ENCODE peak calls at places on chromosomes 5 and 9, in seven cellular contexts. O is H54, Y is Peyer's patch, P is NB4, M is GM12878, R is upper lobe of left lung, T is IMR-90. C is an unnamed sample.
A peak's percentile ranks its signal among the peaks of the same experiment; 100 is the strongest.

GRCh38 chr9:133961226-133962165 is 30.6 kb downstream of the VAV2 start:
- DNase-seq in O (no peak), Y (peak; percentile 48), P (no peak), M (no peak), R (peak; percentile 46), T (no peak), C (no peak)

GRCh38 chr9:133580971-133581370 is 28.2 kb downstream of the FAM163B start:
- DNase-seq in O (no peak), Y (no peak), P (no peak), M (no peak), R (no peak), T (no peak), C (no peak)

GRCh38 chr9:89036862-89037261 is 45.6 kb downstream of the S1PR3 start:
- DNase-seq in O (no peak), Y (no peak), P (peak; percentile 69), M (no peak), R (no peak), T (no peak), C (no peak)

GRCh38 chr5:147576646-147577535 is 67.0 kb upstream of the DPYSL3 start:
- DNase-seq in O (peak; percentile 21), Y (no peak), P (peak; percentile 21), M (no peak), R (no peak), T (peak; percentile 29), C (peak; percentile 60)

GRCh38 chr5:165996484-165996883 is 2295.0 kb upstream of the WWC1 start:
- DNase-seq in O (no peak), Y (no peak), P (no peak), M (no peak), R (no peak), T (no peak), C (no peak)

GRCh38 chr5:149904293-149904886 is 40.2 kb downstream of the PDE6A start:
- DNase-seq in O (no peak), Y (no peak), P (peak; percentile 69), M (no peak), R (no peak), T (no peak), C (peak; percentile 30)

GRCh38 chr5:38796000-38796738 is 49.6 kb upstream of the OSMR start:
- DNase-seq in O (no peak), Y (no peak), P (no peak), M (no peak), R (no peak), T (peak; percentile 69), C (no peak)

GRCh38 chr9:110688329-110688728 is 19.7 kb downstream of the MUSK start:
- DNase-seq in O (no peak), Y (no peak), P (no peak), M (no peak), R (no peak), T (no peak), C (no peak)

GRCh38 chr5:120062515-120062917 is 401.6 kb upstream of the PRR16 start:
- DNase-seq in O (no peak), Y (no peak), P (no peak), M (no peak), R (no peak), T (peak; percentile 61), C (no peak)

GRCh38 chr5:176810084-176810597 is at the start of gene UNC5A:
- DNase-seq in O (peak; percentile 76), Y (no peak), P (peak; percentile 40), M (no peak), R (peak; percentile 87), T (peak; percentile 17), C (peak; percentile 70)

GRCh38 chr9:74821636-74822035 is 66.1 kb downstream of the TRPM6 start:
- DNase-seq in O (no peak), Y (no peak), P (no peak), M (no peak), R (no peak), T (no peak), C (no peak)

GRCh38 chr5:73774924-73775323 is 148.9 kb downstream of the ARHGEF28 start:
- DNase-seq in O (no peak), Y (no peak), P (no peak), M (no peak), R (no peak), T (no peak), C (no peak)

GRCh38 chr5:163580516-163580915 is 75.1 kb downstream of the MAT2B start:
- DNase-seq in O (no peak), Y (no peak), P (no peak), M (no peak), R (no peak), T (no peak), C (no peak)

GRCh38 chr9:91199739-91200497 is 161.8 kb downstream of the AUH start:
- DNase-seq in O (no peak), Y (no peak), P (peak; percentile 20), M (no peak), R (no peak), T (no peak), C (no peak)

GRCh38 chr5:75053286-75054109 is 1.1 kb upstream of the GCNT4 start:
- DNase-seq in O (no peak), Y (no peak), P (peak; percentile 48), M (no peak), R (peak; percentile 92), T (peak; percentile 73), C (peak; percentile 71)

GRCh38 chr9:36286388-36286787 is 28.1 kb upstream of the GNE start:
- DNase-seq in O (no peak), Y (no peak), P (no peak), M (no peak), R (no peak), T (no peak), C (no peak)

GRCh38 chr5:171673328-171673727 is 112.3 kb upstream of the SMIM23 start:
- DNase-seq in O (no peak), Y (no peak), P (no peak), M (no peak), R (no peak), T (no peak), C (no peak)

GRCh38 chr9:37617837-37618236 is 25.4 kb upstream of the TOMM5 start:
- DNase-seq in O (peak; percentile 19), Y (no peak), P (no peak), M (no peak), R (no peak), T (peak; percentile 54), C (no peak)

GRCh38 chr5:17024686-17025180 is 88.6 kb upstream of the MYO10 start:
- DNase-seq in O (peak; percentile 49), Y (no peak), P (no peak), M (no peak), R (no peak), T (peak; percentile 85), C (no peak)

GRCh38 chr5:168858371-168858770 is 279.2 kb upstream of the PANK3 start:
- DNase-seq in O (no peak), Y (no peak), P (no peak), M (no peak), R (no peak), T (no peak), C (peak; percentile 13)

GRCh38 chr9:125088752-125089151 is 54.6 kb downstream of the SCAI start:
- DNase-seq in O (no peak), Y (no peak), P (no peak), M (no peak), R (no peak), T (no peak), C (no peak)

GRCh38 chr9:806285-807156 is 35.0 kb upstream of the DMRT1 start:
- DNase-seq in O (peak; percentile 31), Y (no peak), P (peak; percentile 75), M (peak; percentile 4), R (no peak), T (peak; percentile 51), C (peak; percentile 13)

GRCh38 chr5:141040093-141040762 is 10.9 kb upstream of the PCDHB1 start:
- DNase-seq in O (peak; percentile 12), Y (no peak), P (no peak), M (no peak), R (peak; percentile 88), T (no peak), C (no peak)

GRCh38 chr9:21996438-21996837 is 1.8 kb downstream of the CDKN2B-AS1 start:
- DNase-seq in O (no peak), Y (no peak), P (no peak), M (no peak), R (no peak), T (no peak), C (peak; percentile 22)

GRCh38 chr9:133972041-133972970 is 19.8 kb downstream of the VAV2 start:
- DNase-seq in O (no peak), Y (no peak), P (no peak), M (no peak), R (peak; percentile 62), T (no peak), C (no peak)

DNA sequence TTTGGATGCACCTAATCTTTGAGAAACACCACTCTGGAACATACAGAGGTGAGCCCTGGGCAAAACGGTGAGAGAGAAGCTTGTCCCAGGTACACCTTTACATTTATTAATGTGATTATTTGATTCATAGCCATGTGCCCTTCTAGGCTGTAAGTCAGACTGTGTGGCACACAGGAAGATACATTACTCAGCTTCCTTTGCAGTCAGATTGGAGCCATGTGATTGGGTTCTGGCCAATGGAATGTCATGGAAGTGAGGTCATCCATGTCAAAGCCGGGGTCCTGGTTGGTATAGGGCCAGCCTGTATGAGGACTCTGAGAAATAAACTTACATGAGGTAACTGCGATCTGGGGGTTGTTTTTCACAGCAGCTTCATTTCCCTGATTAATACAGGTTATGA is 106.8 kb upstream of the CD180 start:
- DNase-seq in O (no peak), Y (no peak), P (no peak), M (no peak), R (no peak), T (peak; percentile 40), C (no peak)
- TF ChIP-seq POLR2A in O (no peak), Y (no peak), P (no peak), M (no peak), R (no peak), T (no peak), C (no peak)

GRCh38 chr9:122370869-122371467 is at the start of gene PTGS1:
- DNase-seq in O (no peak), Y (peak; percentile 62), P (peak; percentile 81), M (no peak), R (peak; percentile 85), T (peak; percentile 38), C (peak; percentile 72)
- TF ChIP-seq POLR2A in O (no peak), Y (no peak), P (no peak), M (no peak), R (no peak), T (no peak), C (peak; percentile 38)

GRCh38 chr5:172983542-172984243 is at the start of gene ATP6V0E1:
- DNase-seq in O (peak; percentile 94), Y (peak; percentile 95), P (peak; percentile 94), M (peak; percentile 66), R (peak; percentile 100), T (peak; percentile 86), C (peak; percentile 95)
- TF ChIP-seq POLR2A in O (peak; percentile 81), Y (peak; percentile 74), P (peak; percentile 91), M (peak; percentile 97), R (peak; percentile 95), T (peak; percentile 61), C (peak; percentile 78)

DNA sequence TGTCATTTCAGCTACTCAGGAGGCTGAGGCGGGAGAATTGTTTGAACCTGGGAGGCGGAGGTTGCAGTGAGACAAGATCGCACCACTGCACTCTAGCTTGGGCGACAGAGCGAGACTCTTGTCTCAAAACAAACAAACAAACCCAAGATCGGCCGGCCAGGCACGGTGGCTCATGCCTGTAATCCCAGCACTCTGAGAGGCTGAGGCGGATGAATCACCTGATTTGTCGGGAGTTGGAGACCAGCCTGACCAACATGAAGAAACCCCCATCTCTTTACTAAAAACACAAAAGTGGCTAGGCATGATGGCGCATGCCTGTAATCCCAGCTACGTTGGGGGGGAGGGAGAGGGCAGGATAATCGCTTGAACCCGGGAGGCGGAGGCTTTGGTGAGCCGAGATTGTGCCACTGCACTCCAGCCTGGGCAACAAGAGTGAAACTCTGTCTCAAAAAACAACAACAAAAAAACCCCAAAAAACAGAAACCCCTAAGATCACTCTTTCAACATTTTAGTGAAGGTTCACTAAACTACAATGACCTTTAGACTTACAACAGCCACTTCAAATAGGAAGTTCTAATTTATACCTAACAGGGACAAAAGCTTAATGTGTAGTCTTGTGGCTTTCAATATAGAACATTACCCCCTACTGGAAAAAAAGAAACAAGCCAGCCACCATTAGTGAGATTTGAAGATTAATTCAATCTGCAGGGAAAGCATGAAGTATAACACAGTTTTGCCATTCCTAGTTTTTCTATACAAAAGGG is 7.0 kb downstream of the HSPA9 start:
- DNase-seq in O (no peak), Y (no peak), P (no peak), M (no peak), R (no peak), T (peak; percentile 72), C (no peak)
- TF ChIP-seq POLR2A in O (no peak), Y (no peak), P (no peak), M (no peak), R (no peak), T (no peak), C (no peak)